ENCODE peak calls at places on chromosomes 16 and 17, in five cellular contexts. One of them, this sample, is unnamed.

GRCh38 chr17:39671651-39672521 is 3.6 kb downstream of the PNMT start:
- DNase-seq in uterus: no peak
- DNase-seq in heart left ventricle: peak; percentile 78
- DNase-seq in prostate gland: peak; percentile 39
- DNase-seq in IMR-90: peak; percentile 27
- DNase-seq in this sample: no peak

GRCh38 chr16:83713597-83713996 is 94.2 kb upstream of the HSBP1 start:
- DNase-seq in uterus: no peak
- DNase-seq in prostate gland: no peak
- DNase-seq in heart left ventricle: no peak
- DNase-seq in IMR-90: no peak
- DNase-seq in this sample: no peak

GRCh38 chr16:87086156-87086555 is 231.0 kb downstream of the C16orf95 start:
- DNase-seq in IMR-90: peak; percentile 67
- DNase-seq in uterus: no peak
- DNase-seq in prostate gland: no peak
- DNase-seq in heart left ventricle: no peak
- DNase-seq in this sample: no peak

GRCh38 chr16:86602521-86602920 is 24.2 kb downstream of the FOXL1 start:
- DNase-seq in heart left ventricle: no peak
- DNase-seq in prostate gland: no peak
- DNase-seq in uterus: no peak
- DNase-seq in IMR-90: no peak
- DNase-seq in this sample: no peak

GRCh38 chr16:31071861-31072260 is 2.2 kb downstream of the ZNF668 start:
- DNase-seq in heart left ventricle: no peak
- DNase-seq in uterus: no peak
- DNase-seq in prostate gland: no peak
- DNase-seq in IMR-90: peak; percentile 94
- DNase-seq in this sample: no peak

GRCh38 chr16:81713295-81713772 is 65.8 kb upstream of the PLCG2 start:
- DNase-seq in IMR-90: no peak
- DNase-seq in heart left ventricle: no peak
- DNase-seq in prostate gland: no peak
- DNase-seq in uterus: no peak
- DNase-seq in this sample: no peak

GRCh38 chr17:17067277-17067676 is 25.0 kb downstream of the MPRIP start:
- DNase-seq in heart left ventricle: no peak
- DNase-seq in IMR-90: peak; percentile 55
- DNase-seq in prostate gland: no peak
- DNase-seq in uterus: no peak
- DNase-seq in this sample: no peak

GRCh38 chr17:207775-208174 is 26.3 kb upstream of the DOC2B start:
- DNase-seq in heart left ventricle: no peak
- DNase-seq in uterus: no peak
- DNase-seq in prostate gland: no peak
- DNase-seq in IMR-90: no peak
- DNase-seq in this sample: no peak

GRCh38 chr16:20868890-20869289 is 31.3 kb downstream of the DCUN1D3 start:
- DNase-seq in IMR-90: peak; percentile 57
- DNase-seq in heart left ventricle: peak; percentile 93
- DNase-seq in prostate gland: peak; percentile 16
- DNase-seq in uterus: peak; percentile 82
- DNase-seq in this sample: peak; percentile 84

GRCh38 chr16:85537331-85537788 is 75.8 kb upstream of the GSE1 start:
- DNase-seq in IMR-90: no peak
- DNase-seq in uterus: no peak
- DNase-seq in heart left ventricle: no peak
- DNase-seq in prostate gland: no peak
- DNase-seq in this sample: no peak
- H3K4me1 ChIP-seq in IMR-90: peaks cover 7% of the 10 kb centered on the region
- H3K4me1 ChIP-seq in uterus: no peaks in the 10 kb centered on the region
- H3K4me1 ChIP-seq in heart left ventricle: peaks cover 37% of the 10 kb centered on the region
- H3K4me1 ChIP-seq in prostate gland: peaks cover 4% of the 10 kb centered on the region
- H3K4me1 ChIP-seq in this sample: no peaks in the 10 kb centered on the region

DNA sequence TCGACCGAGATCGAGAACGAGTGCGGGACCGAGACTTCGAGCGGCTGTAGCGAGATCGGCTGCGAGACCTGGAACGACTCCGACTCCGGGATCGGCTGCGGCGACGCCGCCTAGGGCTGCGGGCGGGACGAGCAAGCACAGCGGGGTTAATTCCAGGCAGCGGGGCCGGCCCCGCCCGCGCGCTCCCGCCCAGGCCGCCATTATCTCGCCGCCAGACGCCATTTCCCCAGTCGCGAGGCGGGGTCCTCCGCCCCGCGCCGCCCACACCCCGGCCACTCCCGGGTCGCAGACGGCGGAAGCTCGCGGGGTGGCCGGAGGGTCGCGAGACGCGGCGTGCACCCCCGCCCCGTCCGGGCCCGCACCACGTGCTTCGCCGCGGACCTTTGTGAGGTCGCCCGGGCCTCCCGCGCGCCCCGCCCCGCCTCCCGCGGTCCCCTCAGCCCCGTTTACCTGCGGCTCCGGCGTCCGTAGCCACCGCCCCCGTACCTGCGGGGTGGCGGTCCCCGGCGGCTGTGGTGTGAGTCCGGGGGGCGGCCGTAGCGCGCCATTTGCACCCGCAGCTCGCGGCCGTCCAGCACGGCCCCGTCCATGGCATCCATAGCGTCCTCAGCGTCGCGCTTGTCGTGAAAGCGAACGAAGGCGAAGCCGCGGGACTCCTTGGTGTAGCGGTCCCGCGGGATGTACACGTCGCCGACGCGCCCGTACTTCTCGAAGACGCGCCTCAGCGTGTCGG is 616 bp downstream of the SRSF2 start:
- DNase-seq in uterus: peak; percentile 66
- DNase-seq in IMR-90: peak; percentile 60
- DNase-seq in prostate gland: peak; percentile 66
- DNase-seq in heart left ventricle: peak; percentile 90
- DNase-seq in this sample: peak; percentile 61
- TF ChIP-seq CTCF in uterus: peak; percentile 41
- TF ChIP-seq CTCF in IMR-90: peak; percentile 35
- TF ChIP-seq CTCF in prostate gland: no peak
- TF ChIP-seq CTCF in heart left ventricle: peak; percentile 19
- TF ChIP-seq CTCF in this sample: peak; percentile 15

GRCh38 chr17:79422236-79422635 is 188.6 kb downstream of the RBFOX3 start:
- DNase-seq in uterus: no peak
- DNase-seq in heart left ventricle: no peak
- DNase-seq in prostate gland: no peak
- DNase-seq in IMR-90: no peak
- DNase-seq in this sample: no peak

GRCh38 chr17:79417589-79417988 is 193.3 kb downstream of the RBFOX3 start:
- DNase-seq in heart left ventricle: no peak
- DNase-seq in uterus: no peak
- DNase-seq in IMR-90: no peak
- DNase-seq in prostate gland: no peak
- DNase-seq in this sample: no peak

GRCh38 chr17:79423811-79424465 is 186.9 kb downstream of the RBFOX3 start:
- DNase-seq in heart left ventricle: no peak
- DNase-seq in uterus: no peak
- DNase-seq in prostate gland: no peak
- DNase-seq in IMR-90: no peak
- DNase-seq in this sample: no peak

GRCh38 chr17:79424471-79425185 is 186.2 kb downstream of the RBFOX3 start:
- DNase-seq in IMR-90: no peak
- DNase-seq in heart left ventricle: no peak
- DNase-seq in prostate gland: no peak
- DNase-seq in uterus: no peak
- DNase-seq in this sample: no peak

DNA sequence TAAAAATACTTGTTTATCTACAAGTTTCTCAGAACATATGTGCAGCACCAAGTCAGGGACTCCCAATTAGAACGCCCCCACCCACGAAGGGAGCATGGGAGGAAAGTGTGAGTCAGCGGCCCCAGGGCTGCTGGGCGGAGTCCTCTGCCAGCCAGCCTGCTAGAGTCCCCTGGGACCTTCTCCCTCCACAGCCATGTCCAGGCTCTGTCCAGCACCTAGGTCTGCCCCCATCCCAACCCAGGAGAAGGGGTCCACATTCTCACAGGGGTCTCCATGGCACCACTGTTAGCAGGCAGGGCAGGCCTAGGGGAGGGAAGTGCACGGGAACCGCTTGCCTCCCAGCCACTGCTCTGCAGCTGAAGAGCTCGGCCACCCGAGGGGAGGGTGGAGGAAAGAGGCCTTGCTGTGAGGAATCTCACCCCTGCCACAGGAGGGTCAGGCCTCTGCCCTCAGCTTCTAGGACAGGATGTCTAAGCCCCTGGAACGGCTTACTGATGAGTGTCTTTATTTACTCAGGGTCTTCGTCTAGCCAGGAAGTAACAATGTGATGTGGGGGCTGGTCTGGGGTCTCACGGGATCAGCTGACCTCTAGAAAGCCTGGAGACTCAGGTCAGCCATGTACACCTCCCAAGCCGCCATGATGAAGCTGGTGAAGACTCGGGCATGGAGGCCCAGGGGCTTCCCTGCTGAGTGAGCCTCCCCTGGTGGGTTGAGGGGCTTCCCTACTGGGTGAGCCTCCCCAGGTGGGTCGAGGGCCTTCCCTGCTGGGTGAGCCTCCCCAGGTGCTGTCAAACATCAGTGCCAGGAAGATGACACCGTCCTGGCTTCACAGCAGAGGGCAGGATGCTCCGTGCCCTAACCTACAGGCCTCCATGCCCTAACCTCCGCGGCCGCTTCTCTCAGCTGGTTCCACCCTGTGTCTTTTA is 190.3 kb downstream of the RBFOX3 start:
- DNase-seq in prostate gland: no peak
- DNase-seq in uterus: no peak
- DNase-seq in IMR-90: no peak
- DNase-seq in heart left ventricle: no peak
- DNase-seq in this sample: no peak
- H3K4me1 ChIP-seq in prostate gland: no peaks in the 10 kb centered on the region
- H3K4me1 ChIP-seq in uterus: no peaks in the 10 kb centered on the region
- H3K4me1 ChIP-seq in IMR-90: no peaks in the 10 kb centered on the region
- H3K4me1 ChIP-seq in heart left ventricle: no peaks in the 10 kb centered on the region
- H3K4me1 ChIP-seq in this sample: peaks cover 7% of the 10 kb centered on the region

GRCh38 chr17:74408262-74408661 is 23.6 kb upstream of the GPRC5C start:
- DNase-seq in prostate gland: no peak
- DNase-seq in heart left ventricle: no peak
- DNase-seq in IMR-90: no peak
- DNase-seq in uterus: no peak
- DNase-seq in this sample: no peak
- TF ChIP-seq CTCF in prostate gland: no peak
- TF ChIP-seq CTCF in heart left ventricle: no peak
- TF ChIP-seq CTCF in IMR-90: no peak
- TF ChIP-seq CTCF in uterus: no peak
- TF ChIP-seq CTCF in this sample: no peak

GRCh38 chr17:64061157-64061898 is 40.9 kb upstream of the ICAM2 start:
- DNase-seq in uterus: no peak
- DNase-seq in IMR-90: peak; percentile 36
- DNase-seq in heart left ventricle: no peak
- DNase-seq in prostate gland: no peak
- DNase-seq in this sample: no peak
- H3K4me1 ChIP-seq in uterus: no peaks in the 10 kb centered on the region
- H3K4me1 ChIP-seq in IMR-90: no peaks in the 10 kb centered on the region
- H3K4me1 ChIP-seq in heart left ventricle: no peaks in the 10 kb centered on the region
- H3K4me1 ChIP-seq in prostate gland: peaks cover 7% of the 10 kb centered on the region
- H3K4me1 ChIP-seq in this sample: no peaks in the 10 kb centered on the region

GRCh38 chr16:8900343-8900742 is 18.2 kb downstream of the LITAFD start:
- DNase-seq in IMR-90: no peak
- DNase-seq in uterus: no peak
- DNase-seq in prostate gland: no peak
- DNase-seq in heart left ventricle: no peak
- DNase-seq in this sample: no peak

GRCh38 chr16:8901318-8901861 is 19.2 kb downstream of the LITAFD start:
- DNase-seq in heart left ventricle: no peak
- DNase-seq in uterus: no peak
- DNase-seq in IMR-90: no peak
- DNase-seq in prostate gland: no peak
- DNase-seq in this sample: no peak

GRCh38 chr16:8894736-8895334 is 12.7 kb downstream of the LITAFD start:
- DNase-seq in IMR-90: no peak
- DNase-seq in heart left ventricle: no peak
- DNase-seq in uterus: no peak
- DNase-seq in prostate gland: no peak
- DNase-seq in this sample: no peak

GRCh38 chr16:8899709-8900317 is 17.7 kb downstream of the LITAFD start:
- DNase-seq in heart left ventricle: no peak
- DNase-seq in prostate gland: no peak
- DNase-seq in uterus: no peak
- DNase-seq in IMR-90: no peak
- DNase-seq in this sample: no peak

DNA sequence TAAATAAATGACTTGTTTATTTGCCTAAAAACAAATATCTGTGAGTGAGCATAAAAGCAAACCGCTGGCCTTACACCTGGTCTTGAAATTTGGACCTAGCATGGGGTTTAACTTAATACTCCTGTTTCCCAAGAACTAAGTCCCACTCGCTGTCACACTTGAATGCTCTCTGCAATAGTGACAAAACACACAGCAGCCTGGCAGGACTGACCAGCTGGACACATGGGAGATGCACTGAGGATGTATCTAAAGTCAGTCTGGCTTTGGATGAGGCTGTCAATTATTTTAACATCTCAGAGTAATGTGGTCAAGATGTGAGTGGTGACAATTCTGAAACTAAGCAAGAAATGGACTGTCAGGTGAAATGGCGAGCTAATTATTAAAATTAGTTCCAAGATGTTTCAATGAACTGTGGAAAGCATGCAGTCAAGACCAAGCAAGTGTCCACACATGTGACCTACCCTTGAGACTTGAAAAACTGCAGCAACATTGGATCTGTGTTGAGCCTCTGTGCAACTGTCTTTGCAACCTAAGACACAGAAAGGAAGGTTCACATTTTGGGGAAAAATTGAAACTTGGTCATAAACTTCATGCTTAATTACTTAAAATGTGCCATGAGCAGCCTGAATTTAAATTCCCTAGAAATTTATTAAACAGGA is 16.6 kb downstream of the LITAFD start:
- DNase-seq in prostate gland: no peak
- DNase-seq in heart left ventricle: no peak
- DNase-seq in IMR-90: no peak
- DNase-seq in uterus: no peak
- DNase-seq in this sample: no peak
- TF ChIP-seq CTCF in prostate gland: no peak
- TF ChIP-seq CTCF in heart left ventricle: no peak
- TF ChIP-seq CTCF in IMR-90: no peak
- TF ChIP-seq CTCF in uterus: no peak
- TF ChIP-seq CTCF in this sample: no peak

This sample was measured in tibial artery.